ENCODE peak calls at places on chromosomes 3 and 15, in seven cellular contexts. G is RPMI7951, N is A549, Q is GOT3, K is A172, F is iPS-NIHi11, D is coronary artery. V is an unnamed sample.

GRCh38 chr3:193851941-193852674 is 259.1 kb downstream of the OPA1 start:
- DNase-seq in G (peak), Q (no peak), F (peak), D (no peak), K (peak), N (no peak), V (peak)

GRCh38 chr15:99474041-99474906 is 91.5 kb upstream of the MEF2A start:
- DNase-seq in N (no peak), Q (no peak), G (no peak), D (no peak), F (no peak), K (no peak), V (no peak)

GRCh38 chr15:25793354-25794050 is 69.6 kb downstream of the ATP10A start:
- DNase-seq in D (peak), Q (no peak), K (no peak), N (no peak), F (no peak), G (no peak), V (no peak)

GRCh38 chr3:189488241-189488767 is 142.9 kb upstream of the TP63 start:
- DNase-seq in Q (no peak), G (peak), K (peak), N (peak), D (no peak), F (peak), V (no peak)

GRCh38 chr15:69823223-69823907 is 274.4 kb downstream of the TLE3 start:
- DNase-seq in F (peak), D (no peak), Q (no peak), G (peak), N (peak), K (peak), V (no peak)

GRCh38 chr3:48636149-48636548 is 888 bp upstream of the SLC26A6 start:
- DNase-seq in Q (no peak), G (peak), N (no peak), K (no peak), D (no peak), F (no peak), V (no peak)

GRCh38 chr3:42024578-42025387 is 62.9 kb upstream of the ULK4 start:
- DNase-seq in D (no peak), N (no peak), G (no peak), Q (no peak), K (no peak), F (peak), V (peak)

GRCh38 chr3:39446444-39446843 is 21.0 kb upstream of the MOBP start:
- DNase-seq in F (no peak), G (no peak), N (no peak), D (no peak), Q (no peak), K (no peak), V (no peak)

GRCh38 chr3:166783206-166783605 is 596.9 kb downstream of the ZBBX start:
- DNase-seq in N (no peak), G (peak), F (no peak), D (no peak), Q (no peak), K (no peak), V (no peak)

GRCh38 chr3:51709004-51709420 is 2.1 kb downstream of the GRM2 start:
- DNase-seq in N (no peak), D (peak), Q (no peak), K (no peak), F (no peak), G (no peak), V (no peak)

GRCh38 chr15:81394609-81395008 is 20.6 kb upstream of the TMC3 start:
- DNase-seq in Q (no peak), N (no peak), D (no peak), F (no peak), K (no peak), G (no peak), V (no peak)

GRCh38 chr3:55511895-55512585 is 24.9 kb upstream of the WNT5A start:
- DNase-seq in Q (no peak), D (no peak), G (peak), K (no peak), N (no peak), F (no peak), V (no peak)

GRCh38 chr3:126750760-126751129 is 46.7 kb downstream of the CHCHD6 start:
- DNase-seq in N (no peak), G (no peak), D (peak), F (peak), K (no peak), Q (no peak), V (peak)

GRCh38 chr3:150035910-150036661 is 65.4 kb upstream of the PFN2 start:
- DNase-seq in K (no peak), F (no peak), N (no peak), Q (no peak), G (no peak), D (no peak), V (no peak)

GRCh38 chr15:60444289-60444912 is 34.5 kb downstream of the ICE2 start:
- DNase-seq in N (peak), F (no peak), G (peak), D (no peak), K (peak), Q (no peak), V (no peak)

GRCh38 chr15:41727143-41727542 is 47.1 kb upstream of the MAPKBP1 start:
- DNase-seq in G (no peak), D (no peak), N (no peak), K (no peak), Q (no peak), F (peak), V (no peak)

V was measured in nephron progenitor cell.